ENCODE peak calls at places on chromosomes 2 and 18, in eight cellular contexts. J is prostate gland, W is A673, I is thoracic aorta, D is heart right ventricle, B is IMR-90, Q is transverse colon, O is aorta. U is an unnamed sample. For H3K4me1 and H3K36me3, the result is how much of the 10 kb centered on the place peaks cover.

GRCh38 chr2:191302459-191303155 is 57.4 kb downstream of the MYO1B start:
- DNase-seq in I (no peak), W (peak), Q (no peak), O (no peak), J (no peak), B (peak), D (no peak), U (no peak)

GRCh38 chr18:58367425-58368140 is 261.3 kb downstream of the ALPK2 start:
- DNase-seq in O (no peak), Q (no peak), B (no peak), D (no peak), W (no peak), J (no peak), I (no peak), U (no peak)

GRCh38 chr18:12005542-12006487 is 24.5 kb downstream of the IMPA2 start:
- DNase-seq in W (no peak), Q (peak), B (no peak), J (no peak), D (no peak), O (peak), I (no peak), U (no peak)

GRCh38 chr2:12856934-12857660 is 140.4 kb downstream of the TRIB2 start:
- DNase-seq in J (no peak), Q (no peak), B (peak), D (no peak), O (no peak), W (peak), I (no peak), U (no peak)

GRCh38 chr18:60202702-60203101 is 169.9 kb downstream of the MC4R start:
- DNase-seq in Q (no peak), W (no peak), B (no peak), O (no peak), J (no peak), I (no peak), D (no peak), U (no peak)

GRCh38 chr18:31490387-31490786 is 7.6 kb upstream of the DSG2 start:
- DNase-seq in I (no peak), J (no peak), B (no peak), Q (no peak), W (no peak), O (no peak), D (no peak), U (no peak)

GRCh38 chr2:71562518-71562917 is 109.2 kb downstream of the DYSF start:
- DNase-seq in I (no peak), J (no peak), W (no peak), O (no peak), Q (no peak), B (no peak), D (no peak), U (no peak)

GRCh38 chr18:44818148-44818547 is 137.5 kb downstream of the SETBP1 start:
- DNase-seq in Q (no peak), D (no peak), I (no peak), O (no peak), W (no peak), J (no peak), B (no peak), U (no peak)

GRCh38 chr18:31942301-31942998 is 478 bp downstream of the TRAPPC8 start:
- DNase-seq in O (peak), B (peak), Q (peak), J (peak), W (no peak), D (peak), I (no peak), U (no peak)

DNA sequence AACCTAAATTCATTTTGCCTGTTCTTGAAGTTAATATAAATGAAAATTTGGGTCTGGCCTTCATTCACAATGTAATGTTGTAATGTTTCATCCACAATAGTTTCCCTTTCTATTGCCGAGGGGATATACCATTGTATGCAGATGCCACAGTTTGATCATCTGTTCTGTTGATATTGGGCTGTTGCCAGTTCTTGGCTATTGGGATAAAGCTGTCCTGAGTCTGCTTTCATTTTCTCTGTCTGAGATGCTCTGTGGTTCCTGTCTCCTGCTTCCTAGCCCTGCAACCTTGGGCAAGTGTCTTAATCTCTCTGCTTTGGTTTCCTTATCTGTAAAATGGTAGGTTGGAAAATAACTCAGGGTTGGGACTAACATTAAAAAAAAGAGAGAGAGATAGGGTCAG is 25.2 kb downstream of the B3GNT2 start:
- DNase-seq in D (no peak), I (no peak), Q (no peak), B (peak), J (no peak), W (no peak), O (no peak), U (no peak)
- H3K27ac ChIP-seq in D (no peak), I (no peak), Q (no peak), B (no peak), J (no peak), W (no peak), O (no peak), U (peak)

DNA sequence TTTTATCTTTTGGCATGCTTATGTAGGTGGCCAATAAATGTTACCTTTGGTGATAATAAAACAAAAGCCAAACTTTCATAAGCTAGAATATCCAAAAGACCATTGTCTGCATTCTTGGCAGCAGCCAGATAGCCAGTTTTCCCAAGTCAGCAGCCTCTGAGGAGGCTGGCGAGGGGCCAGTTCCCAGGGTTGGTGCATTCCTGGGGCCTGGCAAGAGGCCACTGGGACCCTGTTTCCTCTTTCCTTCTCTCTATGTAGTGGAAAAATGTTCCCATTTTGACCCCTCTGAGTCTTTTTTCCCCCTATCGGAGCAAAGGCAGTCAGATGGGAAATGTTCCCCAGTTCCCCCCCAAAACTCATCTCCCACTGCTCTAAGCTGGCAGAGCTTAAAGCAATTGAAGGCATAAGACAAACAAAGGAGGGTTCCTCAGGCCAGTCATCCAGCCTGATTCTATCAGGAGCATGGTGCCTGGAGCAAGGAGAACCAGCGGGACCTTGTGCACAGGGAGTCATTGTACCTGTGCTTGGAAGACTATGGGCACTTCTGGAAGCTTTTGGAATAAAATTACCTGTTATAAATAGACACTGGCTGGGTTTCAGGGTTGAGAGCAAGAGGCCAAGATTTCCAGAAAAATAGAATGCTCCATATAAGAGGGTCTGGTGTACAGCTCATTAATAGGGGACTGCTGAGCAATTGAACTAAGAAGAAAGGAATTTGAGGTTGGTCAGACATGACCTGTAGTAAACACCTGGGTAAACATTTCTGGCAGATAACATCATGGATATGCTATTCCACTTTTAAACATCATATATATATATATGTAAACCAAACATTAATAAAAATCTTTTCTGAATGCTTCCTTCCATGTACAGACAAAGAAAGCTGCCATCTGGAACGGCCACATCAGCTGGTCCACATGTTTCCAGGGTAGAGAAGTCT is 63.4 kb downstream of the NCKAP5 start:
- DNase-seq in Q (peak), I (no peak), J (peak), D (peak), O (peak), W (peak), B (peak), U (peak)
- H3K4me1 ChIP-seq in Q (under half), I (under half), J (under half), D (under half), O (under half), W (half or more), B (under half), U (under half)

DNA sequence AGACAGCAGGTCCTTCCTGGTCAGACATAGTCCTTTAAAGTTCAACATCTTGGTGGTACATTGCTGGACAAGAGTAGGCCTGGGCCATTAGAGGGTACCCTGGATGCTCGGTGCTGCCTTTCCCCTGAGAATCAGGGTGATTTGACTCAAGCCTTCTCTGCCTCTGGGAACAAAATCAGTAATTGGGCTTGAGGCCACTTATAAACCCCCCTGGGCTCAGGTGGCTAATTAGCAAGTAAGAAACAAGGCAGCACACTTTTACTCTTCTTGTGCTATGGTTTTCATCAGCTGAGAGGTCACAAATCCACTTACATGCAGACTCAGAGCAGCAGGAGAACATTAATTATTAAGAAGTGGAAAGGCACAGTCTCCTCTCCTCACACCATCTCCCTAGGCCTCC is 29.9 kb upstream of the CASP10 start:
- DNase-seq in B (no peak), D (no peak), W (no peak), J (no peak), I (no peak), O (no peak), Q (no peak), U (no peak)
- H3K36me3 ChIP-seq in B (under half), D (half or more), W (under half), J (under half), I (under half), O (under half), Q (under half), U (under half)

GRCh38 chr2:209637293-209637692 is 134.3 kb upstream of the UNC80 start:
- DNase-seq in D (no peak), B (no peak), I (no peak), J (no peak), W (no peak), Q (no peak), O (no peak), U (no peak)
- H3K27ac ChIP-seq in D (no peak), B (no peak), I (no peak), J (no peak), W (no peak), Q (no peak), O (no peak), U (no peak)

GRCh38 chr2:27275211-27276150 is at the start of gene DNAJC5G:
- DNase-seq in D (no peak), Q (no peak), O (no peak), W (no peak), J (no peak), I (no peak), B (no peak), U (no peak)
- H3K4me1 ChIP-seq in D (under half), Q (under half), O (under half), W (under half), J (under half), I (under half), B (under half), U (under half)

GRCh38 chr2:27445155-27445554 is 3.0 kb downstream of the KRTCAP3 start:
- DNase-seq in D (no peak), B (no peak), J (no peak), Q (no peak), I (no peak), O (no peak), W (no peak), U (no peak)

GRCh38 chr2:27442981-27443323 is 771 bp downstream of the KRTCAP3 start:
- DNase-seq in O (no peak), I (no peak), J (no peak), B (no peak), D (no peak), Q (peak), W (no peak), U (no peak)

GRCh38 chr2:27441958-27442281 is 261 bp upstream of the KRTCAP3 start:
- DNase-seq in I (no peak), Q (no peak), J (no peak), D (no peak), O (no peak), B (no peak), W (no peak), U (no peak)

GRCh38 chr2:27441226-27441926 is 805 bp upstream of the KRTCAP3 start:
- DNase-seq in W (no peak), B (no peak), Q (no peak), I (no peak), J (no peak), D (no peak), O (no peak), U (no peak)

DNA sequence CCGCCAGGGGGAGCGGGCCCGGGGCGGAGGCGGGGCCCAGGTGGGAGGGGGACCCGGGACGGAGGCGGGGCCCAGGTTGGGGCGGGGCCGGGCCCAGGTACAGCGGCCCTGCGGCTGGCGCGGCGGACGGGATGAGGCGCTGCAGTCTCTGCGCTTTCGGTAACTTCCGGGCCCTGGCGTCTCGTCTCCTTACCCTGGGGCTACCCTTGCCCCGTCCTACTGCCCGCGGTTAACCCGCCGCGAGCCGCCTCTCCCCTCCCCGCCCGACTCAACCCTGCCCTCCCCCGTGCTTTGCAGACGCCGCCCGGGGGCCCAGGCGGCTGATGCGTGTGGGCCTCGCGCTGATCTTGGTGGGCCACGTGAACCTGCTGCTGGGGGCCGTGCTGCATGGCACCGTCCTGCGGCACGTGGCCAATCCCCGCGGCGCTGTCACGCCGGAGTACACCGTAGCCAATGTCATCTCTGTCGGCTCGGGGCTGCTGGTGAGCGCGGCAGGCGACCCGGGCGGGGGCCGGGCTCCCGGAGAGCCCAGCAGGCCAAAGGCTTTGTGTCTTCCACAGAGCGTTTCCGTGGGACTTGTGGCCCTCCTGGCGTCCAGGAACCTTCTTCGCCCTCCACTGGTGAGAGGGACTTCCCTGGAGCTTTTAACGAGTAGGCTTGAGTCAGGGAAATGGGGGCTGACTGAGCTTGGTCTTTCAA is at the start of gene KRTCAP3:
- DNase-seq in D (peak), Q (peak), B (no peak), W (no peak), I (no peak), J (peak), O (no peak), U (no peak)
- H3K36me3 ChIP-seq in D (half or more), Q (under half), B (under half), W (under half), I (under half), J (under half), O (under half), U (under half)

GRCh38 chr2:96532641-96533291 is 3.8 kb upstream of the ARID5A start:
- DNase-seq in O (peak), J (no peak), W (no peak), D (no peak), I (no peak), Q (no peak), B (no peak), U (no peak)
- H3K27ac ChIP-seq in O (peak), J (peak), W (peak), D (peak), I (peak), Q (peak), B (peak), U (peak)

DNA sequence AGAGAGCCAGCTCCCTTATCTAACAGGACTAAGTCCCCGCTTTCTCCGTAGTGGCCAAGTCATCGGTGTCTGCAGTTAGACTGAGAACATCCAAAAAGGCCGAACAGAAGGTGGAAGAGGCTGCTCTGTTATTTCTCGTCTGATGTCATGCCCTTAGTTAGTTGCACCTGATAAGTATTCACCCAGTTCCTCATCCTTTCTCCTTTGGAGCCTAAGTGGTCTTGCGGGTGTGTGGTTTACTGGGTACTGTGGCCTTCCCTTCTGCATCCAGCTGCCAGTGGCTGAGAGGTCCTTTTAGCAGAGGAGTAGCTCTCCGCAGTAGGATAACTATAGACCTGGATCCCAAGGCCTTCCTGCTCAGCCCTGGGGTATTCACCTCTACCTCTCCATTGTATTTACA is 211.6 kb downstream of the BCL2 start:
- DNase-seq in W (no peak), Q (no peak), D (no peak), O (no peak), B (no peak), J (no peak), I (no peak), U (no peak)
- H3K4me1 ChIP-seq in W (under half), Q (under half), D (under half), O (under half), B (under half), J (under half), I (under half), U (under half)

DNA sequence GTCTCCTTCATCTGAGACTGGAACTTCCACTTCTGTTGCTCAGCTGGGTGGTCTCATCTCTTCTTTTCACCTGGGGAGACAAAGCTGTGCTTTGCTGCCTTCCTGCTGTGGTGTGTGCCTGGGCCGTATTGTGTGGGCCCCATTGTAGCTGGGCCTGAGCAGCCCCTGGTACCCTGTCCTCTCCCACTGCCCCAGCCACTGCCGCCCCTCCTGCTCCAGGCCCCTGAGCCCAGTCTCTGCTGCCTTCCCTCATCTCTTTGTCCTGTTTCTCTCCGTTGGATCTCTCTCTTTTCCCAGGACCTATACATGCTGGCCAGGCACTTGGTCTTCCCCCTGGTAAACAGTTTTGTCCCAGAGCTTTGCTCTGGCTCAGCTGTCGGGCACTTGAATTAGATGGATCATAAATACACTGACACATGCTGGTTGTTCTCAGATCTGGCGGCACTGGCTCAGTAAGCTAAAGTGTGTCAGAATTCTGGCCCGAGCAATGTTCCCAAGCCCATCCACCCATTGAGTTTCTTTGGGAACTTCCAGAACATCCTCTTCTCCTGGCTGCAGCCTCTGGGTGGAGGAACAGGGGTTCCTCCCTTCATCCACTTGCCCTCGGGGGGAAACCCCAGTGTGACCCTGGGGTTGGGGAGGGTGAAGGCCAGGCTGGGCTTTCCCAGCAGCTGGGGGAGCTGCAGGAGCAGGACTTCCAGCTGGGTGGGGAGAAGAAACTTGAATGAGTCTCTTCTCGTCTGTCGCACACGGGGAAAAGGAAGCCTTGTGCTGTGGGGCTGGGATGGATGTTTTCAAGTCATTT is 99.0 kb downstream of the DGKD start:
- DNase-seq in J (no peak), O (peak), I (no peak), D (no peak), Q (no peak), B (no peak), W (no peak), U (no peak)
- H3K36me3 ChIP-seq in J (under half), O (under half), I (half or more), D (half or more), Q (under half), B (under half), W (half or more), U (under half)

DNA sequence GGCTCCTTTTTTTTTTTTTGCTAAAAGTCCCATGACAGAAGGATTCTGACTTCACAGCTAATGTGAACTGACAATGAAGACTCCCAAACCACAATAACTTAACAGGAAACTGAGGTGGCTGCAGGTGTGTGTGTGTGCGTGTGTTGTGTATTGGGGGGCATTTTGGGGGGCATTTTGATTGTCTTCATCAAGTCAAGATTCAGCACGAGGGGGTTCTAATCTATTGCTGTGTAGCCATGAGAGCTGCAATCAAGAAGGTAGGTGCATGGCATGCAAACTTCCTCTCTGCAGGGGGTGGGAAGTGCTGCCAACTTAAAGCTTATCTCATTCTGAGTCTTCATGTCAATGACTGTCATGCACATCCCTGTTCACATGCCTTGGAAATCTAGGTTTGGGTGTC is 25.2 kb downstream of the SPRED2 start:
- DNase-seq in B (no peak), Q (no peak), W (peak), O (no peak), I (no peak), J (no peak), D (no peak), U (no peak)
- H3K27ac ChIP-seq in B (no peak), Q (peak), W (no peak), O (no peak), I (no peak), J (no peak), D (no peak), U (no peak)

U was measured in uterus.